ENCODE peak calls at places on chromosomes 4 and X, in four cellular contexts. C, T, H and F are unnamed samples.

GRCh38 chrX:12890467-12890866 is 16.0 kb upstream of the TLR8 start:
- DNase-seq in T (no peak), C (peak; percentile 38), H (peak; percentile 1), F (no peak)

GRCh38 chr4:157514711-157515110 is 294.2 kb downstream of the GRIA2 start:
- DNase-seq in C (no peak), H (no peak), T (no peak), F (no peak)

GRCh38 chr4:176137626-176138025 is 57.8 kb downstream of the SPATA4 start:
- DNase-seq in T (no peak), H (peak; percentile 37), C (no peak), F (no peak)

GRCh38 chrX:115642895-115643530 is 82.0 kb downstream of the PLS3 start:
- DNase-seq in T (no peak), H (peak; percentile 72), C (no peak), F (peak; percentile 11)

GRCh38 chr4:53003959-53004358 is 141.8 kb downstream of the RASL11B start:
- DNase-seq in H (no peak), C (no peak), T (no peak), F (no peak)

GRCh38 chr4:187480146-187481145 is 515.1 kb upstream of the ZFP42 start:
- DNase-seq in C (no peak), H (peak; percentile 87), T (no peak), F (no peak)

GRCh38 chr4:145437466-145437865 is 44.2 kb upstream of the SMAD1 start:
- DNase-seq in H (no peak), C (no peak), T (no peak), F (no peak)

GRCh38 chr4:38671594-38671943 is 7.6 kb downstream of the KLF3 start:
- DNase-seq in C (no peak), T (no peak), H (no peak), F (no peak)

GRCh38 chr4:79852305-79852730 is 220.7 kb downstream of the ANTXR2 start:
- DNase-seq in T (no peak), C (no peak), H (peak; percentile 27), F (no peak)

GRCh38 chr4:188454573-188454972 is 315.3 kb downstream of the TRIML1 start:
- DNase-seq in T (no peak), C (no peak), H (no peak), F (no peak)

GRCh38 chr4:1675802-1676137 is 8.3 kb downstream of the FAM53A start:
- DNase-seq in H (no peak), T (no peak), C (no peak), F (no peak)

GRCh38 chr4:39476181-39476873 is 17.5 kb downstream of the LIAS start:
- DNase-seq in H (no peak), T (no peak), C (no peak), F (no peak)

GRCh38 chr4:135123632-135124031 is 922.0 kb upstream of the PABPC4L start:
- DNase-seq in C (no peak), T (no peak), H (no peak), F (no peak)

GRCh38 chrX:22666441-22666840 is 333.3 kb upstream of the DDX53 start:
- DNase-seq in T (no peak), C (no peak), H (no peak), F (no peak)

GRCh38 chr4:147518086-147518485 is 37.2 kb downstream of the EDNRA start:
- DNase-seq in H (peak; percentile 32), T (no peak), C (no peak), F (no peak)

GRCh38 chr4:17103231-17103630 is 204.8 kb upstream of the LDB2 start:
- DNase-seq in T (no peak), H (peak; percentile 80), C (no peak), F (no peak)

GRCh38 chr4:77451530-77451929 is 154.1 kb upstream of the CXCL13 start:
- DNase-seq in H (no peak), C (no peak), T (no peak), F (no peak)

GRCh38 chrX:123971963-123972362 is 10.5 kb downstream of the STAG2 start:
- DNase-seq in H (peak; percentile 24), T (no peak), C (peak; percentile 45), F (no peak)

GRCh38 chr4:76984788-76985211 is 35.2 kb downstream of the SEPTIN11 start:
- DNase-seq in T (no peak), C (no peak), H (peak; percentile 100), F (no peak)

GRCh38 chr4:99144070-99144469 is at the start of gene ADH4:
- DNase-seq in C (no peak), H (peak; percentile 44), T (no peak), F (no peak)

GRCh38 chr4:184536881-184537248 is 62.5 kb upstream of the IRF2 start:
- DNase-seq in C (no peak), H (no peak), T (no peak), F (no peak)

GRCh38 chr4:149371021-149371420 is 444.6 kb downstream of the IQCM start:
- DNase-seq in C (no peak), H (peak; percentile 68), T (no peak), F (no peak)